ENCODE peak calls at places on chromosomes 12 and 14, in eight cellular contexts. N, H, O, Y, T, R, D and K are unnamed samples. For H3K27me3, the result is how much of the 10 kb centered on the place peaks cover.

GRCh38 chr14:101196795-101197590 is 293.5 kb upstream of the RTL1 start:
- DNase-seq in T (no peak), N (no peak), H (no peak), Y (no peak), D (no peak), O (no peak), R (peak), K (peak)

GRCh38 chr14:102028733-102029132 is 58.1 kb downstream of the HSP90AA1 start:
- DNase-seq in O (no peak), D (no peak), H (no peak), Y (no peak), T (peak), N (no peak), R (no peak), K (no peak)

GRCh38 chr12:123761841-123762714 is at the start of gene DNAH10:
- DNase-seq in T (peak), N (peak), R (peak), H (no peak), D (peak), O (peak), Y (peak), K (no peak)

GRCh38 chr14:31253746-31254471 is 46.3 kb upstream of the HECTD1 start:
- DNase-seq in H (no peak), Y (no peak), N (no peak), T (no peak), O (no peak), R (no peak), D (no peak), K (no peak)

GRCh38 chr12:98852181-98852580 is 207.1 kb downstream of the APAF1 start:
- DNase-seq in H (no peak), Y (no peak), O (no peak), D (no peak), R (no peak), T (no peak), N (no peak), K (no peak)

GRCh38 chr12:112781767-112782166 is 9.8 kb upstream of the RPH3A start:
- DNase-seq in R (no peak), T (no peak), H (no peak), O (no peak), D (no peak), N (no peak), Y (no peak), K (no peak)

GRCh38 chr12:12779529-12779928 is 5.9 kb upstream of the APOLD1 start:
- DNase-seq in R (no peak), D (no peak), O (no peak), N (no peak), Y (no peak), H (no peak), T (no peak), K (no peak)

GRCh38 chr12:26318661-26319068 is 123.3 kb downstream of the SSPN start:
- DNase-seq in R (no peak), O (peak), H (peak), Y (no peak), T (peak), N (no peak), D (no peak), K (no peak)

GRCh38 chr14:22002860-22003284 is 329.3 kb upstream of the OR4E1 start:
- DNase-seq in T (no peak), Y (peak), H (no peak), O (no peak), D (peak), N (peak), R (peak), K (peak)

GRCh38 chr14:99651953-99652746 is 7.2 kb downstream of the HHIPL1 start:
- DNase-seq in D (no peak), H (no peak), Y (no peak), R (no peak), N (no peak), T (no peak), O (no peak), K (no peak)

GRCh38 chr12:86117711-86118110 is 138.5 kb downstream of the MGAT4C start:
- DNase-seq in N (no peak), Y (no peak), R (no peak), O (no peak), T (no peak), D (no peak), H (no peak), K (no peak)

GRCh38 chr14:75303415-75303814 is 24.8 kb downstream of the FOS start:
- DNase-seq in T (peak), R (peak), H (peak), Y (peak), N (peak), O (peak), D (peak), K (peak)

GRCh38 chr12:122843472-122843871 is 8.2 kb downstream of the HIP1R start:
- DNase-seq in T (no peak), R (no peak), O (no peak), H (no peak), N (no peak), Y (no peak), D (no peak), K (no peak)

GRCh38 chr14:51472881-51473280 is 178.8 kb upstream of the FRMD6 start:
- DNase-seq in N (no peak), T (no peak), Y (no peak), D (no peak), H (no peak), R (no peak), O (no peak), K (no peak)

GRCh38 chr12:56150563-56150962 is 1.8 kb upstream of the MYL6B start:
- DNase-seq in H (no peak), D (no peak), N (no peak), T (no peak), Y (no peak), O (no peak), R (no peak), K (no peak)

GRCh38 chr14:58805057-58805456 is 167.3 kb downstream of the DACT1 start:
- DNase-seq in T (no peak), N (no peak), D (no peak), Y (peak), H (no peak), O (no peak), R (no peak), K (no peak)

GRCh38 chr12:6550294-6551062 is 5.4 kb downstream of the IFFO1 start:
- DNase-seq in N (no peak), O (peak), R (no peak), T (no peak), H (no peak), D (no peak), Y (no peak), K (no peak)

GRCh38 chr12:6549379-6550151 is 6.3 kb downstream of the IFFO1 start:
- DNase-seq in T (no peak), O (no peak), Y (no peak), D (no peak), H (no peak), R (no peak), N (no peak), K (no peak)

GRCh38 chr12:6547566-6547965 is 8.3 kb downstream of the IFFO1 start:
- DNase-seq in T (no peak), Y (no peak), N (no peak), D (no peak), O (no peak), R (no peak), H (no peak), K (no peak)

GRCh38 chr12:6547987-6548386 is 7.9 kb downstream of the IFFO1 start:
- DNase-seq in Y (no peak), D (no peak), R (no peak), T (no peak), O (no peak), H (no peak), N (no peak), K (no peak)

GRCh38 chr12:6548556-6549378 is 7.1 kb downstream of the IFFO1 start:
- DNase-seq in Y (no peak), T (no peak), R (no peak), O (no peak), N (no peak), D (no peak), H (no peak), K (no peak)
- H3K4me3 ChIP-seq in Y (no peak), T (no peak), R (no peak), O (no peak), N (no peak), D (no peak), H (peak), K (no peak)

DNA sequence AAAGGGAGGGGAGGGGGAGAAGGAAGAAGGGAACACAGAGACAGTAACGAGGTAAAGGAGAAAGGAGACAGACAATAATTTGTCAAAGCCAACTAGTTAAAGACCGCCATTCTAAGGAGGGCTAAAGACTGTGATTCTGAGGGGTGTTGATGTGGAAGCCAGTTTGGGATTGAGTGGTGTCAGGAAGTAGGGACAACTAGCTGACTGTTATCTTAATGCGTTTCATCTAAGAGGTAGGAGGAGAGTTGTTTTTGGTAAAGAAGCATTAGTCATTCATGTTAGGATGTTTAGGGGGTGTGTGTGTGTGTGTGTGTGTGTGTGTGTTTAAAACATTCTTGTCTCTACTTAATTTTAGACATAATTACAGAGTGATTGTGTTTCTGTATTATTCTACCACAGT is 95.0 kb downstream of the INSM2 start:
- DNase-seq in H (no peak), Y (no peak), R (peak), T (no peak), D (no peak), O (no peak), N (no peak), K (no peak)
- H3K27me3 ChIP-seq in H (under half), Y (under half), R (under half), T (under half), D (under half), O (under half), N (under half), K (under half)

DNA sequence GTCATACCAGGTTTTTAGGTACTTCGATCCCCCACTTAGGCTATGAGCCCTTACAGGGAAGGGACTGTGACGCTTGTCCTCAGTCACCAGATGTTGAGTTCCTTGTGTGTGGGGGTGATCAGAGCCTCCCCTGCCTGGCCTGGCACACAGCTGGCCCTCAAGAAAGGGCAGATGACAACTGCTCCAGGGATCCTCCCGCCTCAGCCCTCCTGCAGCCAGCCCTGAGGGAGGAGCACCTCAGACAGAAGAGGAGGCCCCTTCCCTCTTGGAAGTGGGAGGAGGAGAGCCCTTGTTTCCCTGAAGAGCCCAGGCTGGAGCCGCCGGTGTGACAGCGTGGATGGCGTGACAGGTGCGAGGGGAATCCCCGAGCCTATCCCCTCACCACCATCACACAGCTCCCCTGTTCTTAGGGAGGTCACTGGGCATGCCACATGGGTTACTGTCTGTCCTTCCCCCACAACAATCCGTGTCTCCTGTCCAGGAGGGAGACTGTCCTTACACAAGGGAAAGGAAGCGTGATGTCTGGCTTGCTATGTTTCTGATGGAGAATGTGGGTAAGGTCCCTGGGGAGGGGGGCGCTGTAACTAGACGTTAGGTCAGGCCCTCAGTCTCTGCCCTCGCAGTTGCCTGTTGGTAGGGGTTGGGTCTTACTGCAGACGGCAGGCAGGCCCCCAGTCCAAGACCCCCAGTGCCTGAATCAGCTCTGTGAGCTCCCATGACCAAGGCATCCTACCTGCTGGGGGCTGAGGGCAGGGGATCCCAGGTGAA is 31.5 kb downstream of the P2RX4 start:
- DNase-seq in D (no peak), O (no peak), T (no peak), N (no peak), R (no peak), H (no peak), Y (no peak), K (no peak)
- H3K4me3 ChIP-seq in D (no peak), O (no peak), T (no peak), N (peak), R (no peak), H (peak), Y (no peak), K (no peak)

GRCh38 chr12:49341777-49342065 is 4.7 kb upstream of the C1QL4 start:
- DNase-seq in D (no peak), R (no peak), H (no peak), O (peak), N (no peak), Y (no peak), T (no peak), K (no peak)

GRCh38 chr12:49340095-49340870 is 3.3 kb upstream of the C1QL4 start:
- DNase-seq in D (no peak), H (no peak), R (no peak), N (no peak), O (no peak), Y (no peak), T (no peak), K (no peak)

GRCh38 chr12:49338830-49339463 is 2.0 kb upstream of the C1QL4 start:
- DNase-seq in H (no peak), R (no peak), O (peak), D (no peak), Y (no peak), N (no peak), T (no peak), K (no peak)

GRCh38 chr12:49340971-49341776 is 4.2 kb upstream of the C1QL4 start:
- DNase-seq in N (no peak), Y (no peak), D (no peak), O (peak), T (no peak), R (peak), H (no peak), K (no peak)

GRCh38 chr12:49339464-49339861 is 2.5 kb upstream of the C1QL4 start:
- DNase-seq in D (no peak), T (peak), N (no peak), H (no peak), O (no peak), R (peak), Y (no peak), K (no peak)
- H3K27me3 ChIP-seq in D (half or more), T (half or more), N (under half), H (half or more), O (under half), R (half or more), Y (half or more), K (under half)